ENCODE peak calls at places on chromosomes 1 and 21, in eight cellular contexts. M is stomach, F is vagina, S is IMR-90, N is HCT116, V is heart left ventricle, K is tibial nerve, X is lower leg skin. R is an unnamed sample.

GRCh38 chr1:213541641-213542040 is 446.1 kb upstream of the PROX1 start:
- DNase-seq in M (no peak), F (no peak), S (no peak), N (no peak), V (no peak), K (no peak), X (no peak), R (no peak)

GRCh38 chr21:34280389-34280795 is 83.4 kb upstream of the KCNE2 start:
- DNase-seq in M (no peak), F (peak), S (no peak), N (no peak), V (no peak), K (no peak), X (peak), R (no peak)

GRCh38 chr1:222370911-222371717 is 176.8 kb downstream of the HHIPL2 start:
- DNase-seq in M (no peak), F (no peak), S (peak), N (no peak), V (no peak), K (no peak), X (no peak), R (no peak)

GRCh38 chr1:21663251-21663950 is 5.8 kb downstream of the RAP1GAP start:
- DNase-seq in M (peak), F (no peak), S (no peak), N (no peak), V (peak), K (no peak), X (peak), R (no peak)

GRCh38 chr21:36661511-36662309 is 37.2 kb upstream of the SIM2 start:
- DNase-seq in M (peak), F (no peak), S (peak), N (peak), V (no peak), K (no peak), X (no peak), R (no peak)

GRCh38 chr1:93595749-93596148 is 85.9 kb downstream of the BCAR3 start:
- DNase-seq in M (no peak), F (no peak), S (no peak), N (no peak), V (no peak), K (no peak), X (peak), R (no peak)

GRCh38 chr1:47189844-47190562 is at the start of gene PDZK1IP1:
- DNase-seq in M (peak), F (no peak), S (peak), N (no peak), V (no peak), K (peak), X (peak), R (peak)

GRCh38 chr1:189435398-189435797 is 1042.3 kb downstream of the BRINP3 start:
- DNase-seq in M (no peak), F (no peak), S (no peak), N (no peak), V (no peak), K (no peak), X (no peak), R (no peak)

GRCh38 chr1:203888807-203889251 is 27.4 kb downstream of the SNRPE start:
- DNase-seq in M (no peak), F (no peak), S (peak), N (peak), V (no peak), K (no peak), X (no peak), R (no peak)

GRCh38 chr1:154808909-154809262 is 61.2 kb downstream of the KCNN3 start:
- DNase-seq in M (no peak), F (no peak), S (peak), N (no peak), V (no peak), K (no peak), X (no peak), R (no peak)

GRCh38 chr1:22836846-22837245 is 126.2 kb downstream of the EPHB2 start:
- DNase-seq in M (no peak), F (no peak), S (no peak), N (no peak), V (peak), K (no peak), X (no peak), R (no peak)

GRCh38 chr1:231184891-231185290 is 23.0 kb downstream of the TRIM67 start:
- DNase-seq in M (no peak), F (no peak), S (no peak), N (no peak), V (no peak), K (no peak), X (peak), R (no peak)

GRCh38 chr21:27040738-27041137 is 73.8 kb upstream of the ADAMTS5 start:
- DNase-seq in M (no peak), F (no peak), S (no peak), N (no peak), V (no peak), K (no peak), X (no peak), R (no peak)

GRCh38 chr1:200053639-200054038 is 26.1 kb downstream of the NR5A2 start:
- DNase-seq in M (no peak), F (no peak), S (peak), N (no peak), V (no peak), K (no peak), X (no peak), R (no peak)

GRCh38 chr1:78619803-78620579 is at the start of gene IFI44L:
- DNase-seq in M (peak), F (no peak), S (peak), N (no peak), V (peak), K (peak), X (peak), R (no peak)

GRCh38 chr1:172662464-172663109 is 3.7 kb downstream of the FASLG start:
- DNase-seq in M (peak), F (no peak), S (peak), N (no peak), V (peak), K (no peak), X (peak), R (peak)

GRCh38 chr1:53276153-53276901 is 38.0 kb upstream of the MAGOH start:
- DNase-seq in M (no peak), F (no peak), S (no peak), N (no peak), V (no peak), K (no peak), X (no peak), R (no peak)

GRCh38 chr1:51344602-51345299 is 14.4 kb upstream of the TTC39A start:
- DNase-seq in M (peak), F (no peak), S (no peak), N (no peak), V (no peak), K (no peak), X (peak), R (peak)

GRCh38 chr1:8230284-8230605 is 87.7 kb upstream of the SLC45A1 start:
- DNase-seq in M (no peak), F (no peak), S (no peak), N (no peak), V (no peak), K (no peak), X (no peak), R (no peak)

GRCh38 chr21:44925027-44925755 is 4.5 kb upstream of the ITGB2 start:
- DNase-seq in M (no peak), F (no peak), S (peak), N (no peak), V (no peak), K (no peak), X (no peak), R (no peak)

GRCh38 chr1:153985341-153985912 is 712 bp downstream of the RAB13 start:
- DNase-seq in M (no peak), F (peak), S (peak), N (no peak), V (no peak), K (no peak), X (peak), R (no peak)

GRCh38 chr1:182119631-182120030 is 58.1 kb upstream of the ZNF648 start:
- DNase-seq in M (no peak), F (no peak), S (no peak), N (no peak), V (no peak), K (no peak), X (no peak), R (no peak)

DNA sequence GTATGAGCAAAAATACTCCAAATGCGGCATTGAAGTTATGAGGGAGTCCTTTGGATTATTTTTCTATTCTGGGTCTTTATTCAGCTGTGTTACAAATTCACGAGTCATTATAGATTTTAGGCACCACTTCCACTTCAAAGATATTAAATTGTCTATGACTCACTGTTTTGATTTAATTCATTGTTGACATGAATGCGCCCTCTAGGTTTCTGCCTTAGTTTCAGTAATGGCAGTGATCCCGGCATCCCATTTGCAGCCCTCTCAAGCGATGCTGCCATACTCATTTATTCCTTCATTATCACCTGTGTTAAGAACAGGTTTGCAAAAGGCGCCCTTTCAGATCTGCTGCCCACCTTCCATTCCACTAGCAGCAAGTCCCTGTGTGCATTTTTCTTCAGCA is 14.0 kb downstream of the RSPO1 start:
- DNase-seq in M (no peak), F (no peak), S (no peak), N (no peak), V (no peak), K (no peak), X (no peak), R (no peak)
- H3K4me3 ChIP-seq in M (no peak), F (no peak), S (no peak), N (no peak), V (no peak), K (no peak), X (no peak), R (no peak)

GRCh38 chr1:43543567-43543966 is 12.9 kb downstream of the PTPRF start:
- DNase-seq in M (no peak), F (no peak), S (no peak), N (no peak), V (no peak), K (no peak), X (no peak), R (no peak)
- TF ChIP-seq POLR2A in M (no peak), F (no peak), S (no peak), N (no peak), V (no peak), K (no peak), X (no peak), R (no peak)

DNA sequence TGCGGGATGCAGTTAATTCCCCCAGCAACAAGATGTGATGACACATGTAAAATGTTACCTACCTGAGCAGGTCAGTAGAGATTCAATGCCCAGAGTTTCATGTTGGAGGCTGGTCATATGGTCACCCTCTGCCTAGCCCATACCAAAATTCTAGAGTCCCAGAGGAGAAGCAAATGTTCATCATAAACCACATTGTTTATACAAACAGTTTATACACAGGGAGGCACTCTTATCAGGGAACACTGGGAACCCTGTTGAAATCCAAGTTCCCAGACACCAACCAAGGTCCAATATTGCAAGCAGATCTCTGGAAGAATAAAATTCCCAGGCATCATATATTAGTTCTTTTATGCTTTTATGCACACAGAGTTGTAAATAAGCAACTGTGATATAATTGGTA is 10.5 kb downstream of the HAO2 start:
- DNase-seq in M (no peak), F (peak), S (no peak), N (no peak), V (no peak), K (no peak), X (no peak), R (no peak)
- H3K4me3 ChIP-seq in M (no peak), F (no peak), S (no peak), N (no peak), V (no peak), K (no peak), X (no peak), R (no peak)

GRCh38 chr1:1231400-1232223 is at the start of gene SDF4:
- DNase-seq in M (peak), F (peak), S (peak), N (peak), V (peak), K (peak), X (peak), R (peak)
- TF ChIP-seq POLR2A in M (no peak), F (no peak), S (peak), N (peak), V (no peak), K (no peak), X (no peak), R (peak)

GRCh38 chr1:15950302-15950701 is 25.6 kb downstream of the ZBTB17 start:
- DNase-seq in M (no peak), F (no peak), S (no peak), N (no peak), V (no peak), K (no peak), X (no peak), R (no peak)
- H3K4me3 ChIP-seq in M (no peak), F (no peak), S (no peak), N (no peak), V (no peak), K (no peak), X (no peak), R (no peak)

GRCh38 chr1:197307551-197307950 is 39.5 kb downstream of the CRB1 start:
- DNase-seq in M (no peak), F (no peak), S (no peak), N (no peak), V (no peak), K (no peak), X (no peak), R (no peak)

GRCh38 chr1:197302775-197303174 is 34.7 kb downstream of the CRB1 start:
- DNase-seq in M (no peak), F (no peak), S (peak), N (no peak), V (no peak), K (no peak), X (no peak), R (no peak)

GRCh38 chr1:197303463-197303862 is 35.4 kb downstream of the CRB1 start:
- DNase-seq in M (no peak), F (no peak), S (no peak), N (no peak), V (no peak), K (no peak), X (no peak), R (no peak)

GRCh38 chr1:197304626-197305200 is 36.7 kb downstream of the CRB1 start:
- DNase-seq in M (no peak), F (no peak), S (no peak), N (no peak), V (no peak), K (no peak), X (no peak), R (no peak)
- TF ChIP-seq POLR2A in M (no peak), F (no peak), S (no peak), N (no peak), V (no peak), K (no peak), X (no peak), R (no peak)

R was measured in prostate gland.